ENCODE peak calls at places on chromosomes 1 and 21, in five cellular contexts. One of them, this sample, is unnamed.

GRCh38 chr1:172630868-172631267 is 28.0 kb upstream of the FASLG start:
- DNase-seq in glutamatergic neuron: no peak
- DNase-seq in tibial nerve: no peak
- DNase-seq in IMR-90: peak; percentile 62
- DNase-seq in GM12865: no peak
- DNase-seq in this sample: no peak

GRCh38 chr1:47393141-47393540 is 22.9 kb upstream of the FOXE3 start:
- DNase-seq in glutamatergic neuron: no peak
- DNase-seq in tibial nerve: no peak
- DNase-seq in IMR-90: peak; percentile 56
- DNase-seq in GM12865: no peak
- DNase-seq in this sample: no peak

GRCh38 chr1:212916395-212917133 is 33.8 kb upstream of the VASH2 start:
- DNase-seq in glutamatergic neuron: peak; percentile 54
- DNase-seq in tibial nerve: no peak
- DNase-seq in IMR-90: peak; percentile 22
- DNase-seq in GM12865: no peak
- DNase-seq in this sample: no peak

GRCh38 chr1:172466795-172467407 is 23.0 kb upstream of the PIGC start:
- DNase-seq in glutamatergic neuron: no peak
- DNase-seq in tibial nerve: no peak
- DNase-seq in IMR-90: no peak
- DNase-seq in GM12865: no peak
- DNase-seq in this sample: no peak

GRCh38 chr1:157944666-157945280 is 48.7 kb upstream of the KIRREL1 start:
- DNase-seq in glutamatergic neuron: no peak
- DNase-seq in tibial nerve: no peak
- DNase-seq in IMR-90: no peak
- DNase-seq in GM12865: no peak
- DNase-seq in this sample: no peak

GRCh38 chr1:11790880-11791715 is 14.7 kb downstream of the MTHFR start:
- DNase-seq in glutamatergic neuron: no peak
- DNase-seq in tibial nerve: peak; percentile 94
- DNase-seq in IMR-90: peak; percentile 95
- DNase-seq in GM12865: no peak
- DNase-seq in this sample: no peak

GRCh38 chr1:112393634-112393976 is 2.4 kb upstream of the CTTNBP2NL start:
- DNase-seq in glutamatergic neuron: no peak
- DNase-seq in tibial nerve: no peak
- DNase-seq in IMR-90: no peak
- DNase-seq in GM12865: no peak
- DNase-seq in this sample: no peak

GRCh38 chr21:34912022-34912933 is 136.8 kb downstream of the RUNX1 start:
- DNase-seq in glutamatergic neuron: no peak
- DNase-seq in tibial nerve: no peak
- DNase-seq in IMR-90: no peak
- DNase-seq in GM12865: peak; percentile 54
- DNase-seq in this sample: no peak

GRCh38 chr1:206998811-206999210 is 28.6 kb upstream of the FCAMR start:
- DNase-seq in glutamatergic neuron: no peak
- DNase-seq in tibial nerve: no peak
- DNase-seq in IMR-90: no peak
- DNase-seq in GM12865: no peak
- DNase-seq in this sample: no peak

GRCh38 chr1:56416385-56416972 is 162.9 kb downstream of the PLPP3 start:
- DNase-seq in glutamatergic neuron: no peak
- DNase-seq in tibial nerve: no peak
- DNase-seq in IMR-90: no peak
- DNase-seq in GM12865: no peak
- DNase-seq in this sample: no peak

GRCh38 chr1:107739651-107740050 is 225.3 kb downstream of the VAV3 start:
- DNase-seq in glutamatergic neuron: no peak
- DNase-seq in tibial nerve: no peak
- DNase-seq in IMR-90: no peak
- DNase-seq in GM12865: no peak
- DNase-seq in this sample: no peak

GRCh38 chr1:176959461-176959860 is 205.1 kb downstream of the ASTN1 start:
- DNase-seq in glutamatergic neuron: no peak
- DNase-seq in tibial nerve: no peak
- DNase-seq in IMR-90: no peak
- DNase-seq in GM12865: no peak
- DNase-seq in this sample: no peak

GRCh38 chr21:15236111-15236510 is 171.3 kb upstream of the NRIP1 start:
- DNase-seq in glutamatergic neuron: no peak
- DNase-seq in tibial nerve: no peak
- DNase-seq in IMR-90: no peak
- DNase-seq in GM12865: no peak
- DNase-seq in this sample: no peak

GRCh38 chr1:100989306-100990077 is 36.1 kb downstream of the DPH5 start:
- DNase-seq in glutamatergic neuron: no peak
- DNase-seq in tibial nerve: no peak
- DNase-seq in IMR-90: peak; percentile 94
- DNase-seq in GM12865: no peak
- DNase-seq in this sample: no peak

GRCh38 chr21:34640858-34641257 is 25.9 kb upstream of the RCAN1 start:
- DNase-seq in glutamatergic neuron: no peak
- DNase-seq in tibial nerve: no peak
- DNase-seq in IMR-90: peak; percentile 85
- DNase-seq in GM12865: no peak
- DNase-seq in this sample: no peak

DNA sequence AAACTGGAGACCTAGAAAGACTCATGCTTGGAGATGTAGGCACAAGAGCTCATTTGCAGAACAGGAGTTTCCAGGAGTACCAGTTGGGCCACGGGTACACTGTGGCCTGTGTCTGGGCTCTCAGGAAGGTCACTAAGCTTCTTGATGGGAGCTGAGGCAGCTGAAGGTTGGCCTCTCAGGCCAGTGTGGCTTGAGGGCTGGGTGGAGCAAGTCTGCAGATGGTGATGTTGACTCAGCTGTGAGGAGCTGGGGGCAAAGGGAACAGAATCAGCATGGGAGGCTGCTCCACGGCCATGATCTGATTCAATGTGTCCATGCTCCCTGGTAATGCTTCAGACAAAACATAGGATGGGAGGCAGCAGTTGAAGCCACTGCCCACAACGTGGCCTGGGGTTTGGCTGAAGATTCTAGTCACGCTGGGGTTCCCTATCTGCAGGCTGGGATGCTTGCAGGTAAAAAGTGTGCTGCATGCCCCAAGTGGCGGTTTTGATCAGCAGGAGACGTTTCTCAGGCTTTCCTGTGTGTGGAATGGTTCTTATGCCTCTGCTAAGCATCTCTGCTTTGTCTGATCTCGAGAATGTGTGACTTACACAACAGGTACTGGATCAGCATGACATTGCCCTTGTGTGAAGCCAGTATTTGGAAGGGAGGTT is 15.4 kb upstream of the TENT5C start:
- DNase-seq in glutamatergic neuron: no peak
- DNase-seq in tibial nerve: no peak
- DNase-seq in IMR-90: peak; percentile 12
- DNase-seq in GM12865: no peak
- DNase-seq in this sample: no peak
- TF ChIP-seq CTCF in glutamatergic neuron: no peak
- TF ChIP-seq CTCF in tibial nerve: no peak
- TF ChIP-seq CTCF in IMR-90: no peak
- TF ChIP-seq CTCF in GM12865: no peak
- TF ChIP-seq CTCF in this sample: no peak

GRCh38 chr1:166978795-166979194 is 3.5 kb upstream of the ILDR2 start:
- DNase-seq in glutamatergic neuron: no peak
- DNase-seq in tibial nerve: no peak
- DNase-seq in IMR-90: no peak
- DNase-seq in GM12865: peak; percentile 38
- DNase-seq in this sample: no peak

GRCh38 chr1:166977951-166978350 is 2.6 kb upstream of the ILDR2 start:
- DNase-seq in glutamatergic neuron: no peak
- DNase-seq in tibial nerve: no peak
- DNase-seq in IMR-90: no peak
- DNase-seq in GM12865: no peak
- DNase-seq in this sample: no peak

GRCh38 chr1:166972827-166973226 is 2.5 kb downstream of the ILDR2 start:
- DNase-seq in glutamatergic neuron: no peak
- DNase-seq in tibial nerve: no peak
- DNase-seq in IMR-90: no peak
- DNase-seq in GM12865: no peak
- DNase-seq in this sample: no peak

GRCh38 chr1:166974647-166975345 is 544 bp downstream of the ILDR2 start:
- DNase-seq in glutamatergic neuron: no peak
- DNase-seq in tibial nerve: no peak
- DNase-seq in IMR-90: no peak
- DNase-seq in GM12865: peak; percentile 28
- DNase-seq in this sample: no peak

DNA sequence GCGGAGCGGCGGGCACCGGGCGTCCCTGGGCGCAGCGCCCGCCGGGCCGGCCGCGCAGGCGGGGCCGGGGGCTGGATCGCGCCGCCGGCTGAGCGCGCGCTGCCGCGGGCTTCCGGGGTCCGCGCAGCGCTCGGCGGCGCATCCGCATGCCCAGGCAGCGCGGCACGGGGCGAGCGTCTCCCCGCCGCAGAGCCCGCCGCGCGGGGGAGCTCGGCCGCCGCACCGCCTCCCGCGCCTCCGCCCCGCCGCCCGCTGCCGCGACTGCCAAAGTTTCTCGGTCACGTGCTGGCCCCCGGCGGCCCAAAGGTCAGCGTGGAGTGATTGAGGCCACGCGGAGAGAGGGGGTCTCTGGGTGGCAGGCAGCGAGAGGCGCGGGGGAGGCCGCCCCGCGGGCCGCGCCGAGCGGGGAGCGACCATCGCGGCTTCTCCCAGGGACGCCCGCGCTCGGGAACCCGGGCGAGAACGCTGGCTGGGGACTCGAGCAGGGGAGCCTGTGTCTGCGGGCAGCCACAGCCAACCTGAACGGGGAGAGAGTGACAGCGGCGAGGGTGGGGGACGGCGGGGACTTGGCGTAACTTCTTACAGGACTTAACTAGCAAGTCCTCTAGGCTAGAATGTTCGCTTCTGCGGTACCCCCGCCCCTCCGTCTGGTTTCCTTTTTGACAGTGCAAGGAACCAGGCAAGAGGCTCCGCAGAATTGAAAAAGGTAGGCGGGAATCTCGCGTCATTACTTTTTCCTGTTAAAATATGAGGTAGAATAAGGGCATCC is at the start of gene ILDR2:
- DNase-seq in glutamatergic neuron: peak; percentile 60
- DNase-seq in tibial nerve: peak; percentile 7
- DNase-seq in IMR-90: peak; percentile 5
- DNase-seq in GM12865: peak; percentile 72
- DNase-seq in this sample: peak; percentile 56
- TF ChIP-seq CTCF in glutamatergic neuron: no peak
- TF ChIP-seq CTCF in tibial nerve: no peak
- TF ChIP-seq CTCF in IMR-90: peak; percentile 6
- TF ChIP-seq CTCF in GM12865: peak; percentile 11
- TF ChIP-seq CTCF in this sample: peak; percentile 23

GRCh38 chr1:203321273-203322052 is 16.1 kb downstream of the BTG2 start:
- DNase-seq in glutamatergic neuron: no peak
- DNase-seq in tibial nerve: no peak
- DNase-seq in IMR-90: no peak
- DNase-seq in GM12865: no peak
- DNase-seq in this sample: no peak

GRCh38 chr1:203322480-203323179 is 17.3 kb downstream of the BTG2 start:
- DNase-seq in glutamatergic neuron: no peak
- DNase-seq in tibial nerve: no peak
- DNase-seq in IMR-90: no peak
- DNase-seq in GM12865: no peak
- DNase-seq in this sample: no peak

GRCh38 chr1:203323587-203323986 is 18.3 kb downstream of the BTG2 start:
- DNase-seq in glutamatergic neuron: no peak
- DNase-seq in tibial nerve: no peak
- DNase-seq in IMR-90: no peak
- DNase-seq in GM12865: no peak
- DNase-seq in this sample: no peak

GRCh38 chr1:203318229-203318517 is 12.9 kb downstream of the BTG2 start:
- DNase-seq in glutamatergic neuron: no peak
- DNase-seq in tibial nerve: no peak
- DNase-seq in IMR-90: no peak
- DNase-seq in GM12865: no peak
- DNase-seq in this sample: no peak

DNA sequence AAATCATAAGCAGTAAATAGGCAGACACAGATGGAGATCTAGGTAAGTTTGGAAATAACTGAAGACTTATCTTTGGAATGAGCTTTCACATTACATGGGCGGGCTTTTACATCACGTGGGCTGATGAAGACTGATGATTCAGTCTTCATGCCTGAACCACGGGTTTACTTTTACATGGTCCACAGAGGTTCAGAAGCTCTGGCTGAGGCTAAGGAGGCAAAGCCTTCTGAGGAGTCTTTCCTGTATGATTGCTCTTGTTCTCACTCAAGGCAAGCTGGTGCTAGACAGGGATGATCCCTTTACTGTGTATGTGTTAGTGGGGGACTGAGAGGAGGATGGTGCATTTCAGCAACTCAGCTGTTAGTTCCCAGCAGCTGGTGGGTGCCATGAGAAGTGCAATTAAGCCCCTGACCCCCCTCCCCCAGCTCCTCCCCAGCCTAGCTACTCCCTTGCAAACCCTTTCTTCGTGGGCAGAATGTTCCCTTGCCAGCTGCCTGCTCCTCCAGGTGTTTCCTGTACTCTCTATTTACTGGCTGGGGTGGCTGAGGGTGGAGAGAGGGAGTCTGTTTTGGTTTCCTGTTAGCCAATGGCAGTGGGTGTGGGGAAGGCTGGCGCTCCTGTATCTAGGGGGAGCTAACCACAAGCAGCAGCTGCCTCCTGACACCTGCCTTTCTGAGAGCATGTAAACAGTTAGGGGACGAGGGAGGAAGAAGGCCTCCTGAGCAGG is 15.4 kb downstream of the BTG2 start:
- DNase-seq in glutamatergic neuron: no peak
- DNase-seq in tibial nerve: no peak
- DNase-seq in IMR-90: peak; percentile 63
- DNase-seq in GM12865: peak; percentile 95
- DNase-seq in this sample: no peak
- TF ChIP-seq CTCF in glutamatergic neuron: no peak
- TF ChIP-seq CTCF in tibial nerve: no peak
- TF ChIP-seq CTCF in IMR-90: no peak
- TF ChIP-seq CTCF in GM12865: no peak
- TF ChIP-seq CTCF in this sample: no peak

DNA sequence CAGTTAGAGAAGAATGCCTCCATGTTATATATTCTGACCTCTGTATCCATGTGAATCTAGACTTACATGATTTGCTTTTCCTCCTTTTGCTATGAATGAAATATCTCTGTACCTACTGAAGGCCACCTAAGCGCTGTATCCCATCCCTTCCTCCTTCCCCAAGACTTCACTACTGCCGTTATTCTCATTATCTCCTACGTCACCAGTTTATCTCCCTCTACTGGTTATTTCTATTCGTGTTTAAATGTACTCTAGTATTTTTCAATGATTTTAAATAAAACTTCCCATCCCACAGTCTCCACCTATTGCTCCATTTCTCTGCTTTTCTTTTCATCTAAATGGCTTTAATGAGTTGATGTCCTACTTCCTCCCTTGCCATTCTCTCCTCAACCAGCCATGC is 110.0 kb downstream of the KCTD3 start:
- DNase-seq in glutamatergic neuron: no peak
- DNase-seq in tibial nerve: no peak
- DNase-seq in IMR-90: no peak
- DNase-seq in GM12865: no peak
- DNase-seq in this sample: no peak
- TF ChIP-seq CTCF in glutamatergic neuron: no peak
- TF ChIP-seq CTCF in tibial nerve: no peak
- TF ChIP-seq CTCF in IMR-90: no peak
- TF ChIP-seq CTCF in GM12865: no peak
- TF ChIP-seq CTCF in this sample: no peak

This sample was measured in D721Med.